ENCODE peak calls at places on chromosomes 6 and 20, in five cellular contexts. K is HL-60, W is thyroid gland, C is Calu3, P is A549. H is an unnamed sample.

GRCh38 chr6:95084867-95085266 is 492.5 kb upstream of the MANEA start:
- DNase-seq in P (no peak), W (no peak), C (no peak), K (no peak), H (no peak)

GRCh38 chr6:33277663-33278391 is 904 bp downstream of the B3GALT4 start:
- DNase-seq in C (peak; percentile 41), K (peak; percentile 34), W (no peak), P (peak; percentile 33), H (no peak)

GRCh38 chr20:38127920-38128528 is 37.0 kb downstream of the TGM2 start:
- DNase-seq in K (no peak), P (no peak), W (no peak), C (no peak), H (no peak)

GRCh38 chr20:12386821-12387220 is 469.1 kb downstream of the BTBD3 start:
- DNase-seq in C (no peak), P (no peak), K (no peak), W (no peak), H (no peak)

GRCh38 chr6:131199568-131200272 is 64.5 kb downstream of the AKAP7 start:
- DNase-seq in K (peak; percentile 64), P (peak; percentile 31), W (no peak), C (peak; percentile 63), H (no peak)

GRCh38 chr6:109166643-109167042 is 71.3 kb downstream of the CEP57L1 start:
- DNase-seq in P (no peak), W (no peak), K (no peak), C (no peak), H (no peak)

GRCh38 chr6:141321486-141322347 is 811.0 kb upstream of the GJE1 start:
- DNase-seq in K (no peak), P (no peak), W (peak; percentile 5), C (no peak), H (no peak)

GRCh38 chr6:43712590-43712989 is 25.0 kb upstream of the MRPS18A start:
- DNase-seq in W (no peak), P (no peak), K (no peak), C (no peak), H (no peak)

GRCh38 chr20:10501377-10501776 is 66.3 kb downstream of the SLX4IP start:
- DNase-seq in K (peak; percentile 98), W (no peak), P (no peak), C (no peak), H (peak; percentile 54)

GRCh38 chr6:44020664-44021425 is 106.4 kb downstream of the MRPL14 start:
- DNase-seq in P (no peak), W (no peak), C (no peak), K (no peak), H (no peak)

GRCh38 chr6:129592516-129593232 is 117.3 kb downstream of the ARHGAP18 start:
- DNase-seq in C (no peak), P (no peak), W (no peak), K (no peak), H (no peak)

DNA sequence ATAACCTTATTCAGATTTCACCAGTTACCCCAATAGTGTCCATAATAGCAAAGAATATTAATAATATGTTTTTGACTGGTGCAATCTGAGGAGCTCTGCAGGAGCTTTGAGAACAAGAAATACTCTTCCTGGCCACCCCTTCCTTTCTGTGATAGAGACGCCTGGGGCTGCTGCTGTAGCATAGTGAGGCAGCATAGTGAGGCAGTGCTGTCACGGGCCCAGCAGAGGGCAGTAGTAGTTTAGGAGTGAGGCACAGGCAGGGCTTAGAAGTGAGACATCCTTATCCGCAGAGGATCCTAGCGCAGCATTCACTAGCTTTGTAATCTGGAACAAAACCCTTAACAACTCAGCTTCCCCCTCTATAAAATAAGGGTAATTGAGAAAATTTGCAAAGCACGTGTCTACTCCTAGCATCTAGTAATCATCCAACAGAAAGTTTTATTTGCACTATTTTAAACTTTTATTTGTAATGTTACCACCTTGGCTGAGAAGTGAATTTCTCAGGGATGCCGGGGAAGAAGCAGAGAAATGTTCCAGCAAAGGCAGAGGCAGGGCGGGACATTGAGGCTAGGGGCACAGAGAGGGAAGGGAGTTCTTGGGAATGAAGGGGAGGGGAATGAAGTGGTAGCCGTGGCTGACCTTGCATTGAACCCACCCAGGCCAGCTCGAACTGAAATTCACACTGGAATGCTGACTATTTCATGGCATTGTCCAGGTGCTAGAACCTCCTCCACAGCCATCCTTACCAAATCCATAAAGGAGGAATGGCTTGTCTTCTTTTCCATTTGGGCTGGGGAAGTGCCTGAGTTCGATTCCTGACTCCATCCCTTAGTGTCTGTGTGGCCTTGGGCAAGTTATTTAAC is 78.8 kb downstream of the CDS2 start:
- DNase-seq in W (peak; percentile 52), K (peak; percentile 79), P (peak; percentile 82), C (peak; percentile 73), H (peak; percentile 73)
- TF ChIP-seq CTCF in W (peak; percentile 54), K (peak; percentile 92), P (peak; percentile 92), C (peak; percentile 61), H (peak; percentile 87)

GRCh38 chr6:72218125-72218524 is 331.8 kb downstream of the RIMS1 start:
- DNase-seq in P (peak; percentile 37), K (no peak), W (peak; percentile 12), C (peak; percentile 57), H (no peak)
- TF ChIP-seq CTCF in P (no peak), K (peak; percentile 0), W (no peak), C (peak; percentile 75), H (no peak)

GRCh38 chr6:157670466-157671186 is 152.4 kb upstream of the SNX9 start:
- DNase-seq in P (no peak), C (no peak), K (peak; percentile 75), W (no peak), H (no peak)

GRCh38 chr6:157667211-157668033 is 155.6 kb upstream of the SNX9 start:
- DNase-seq in P (peak; percentile 46), W (peak; percentile 49), K (peak; percentile 78), C (peak; percentile 44), H (no peak)

GRCh38 chr6:157668690-157669089 is 154.4 kb upstream of the SNX9 start:
- DNase-seq in P (no peak), W (peak; percentile 45), K (no peak), C (no peak), H (no peak)

GRCh38 chr6:157668034-157668401 is 155.0 kb upstream of the SNX9 start:
- DNase-seq in K (no peak), W (no peak), P (no peak), C (no peak), H (no peak)

DNA sequence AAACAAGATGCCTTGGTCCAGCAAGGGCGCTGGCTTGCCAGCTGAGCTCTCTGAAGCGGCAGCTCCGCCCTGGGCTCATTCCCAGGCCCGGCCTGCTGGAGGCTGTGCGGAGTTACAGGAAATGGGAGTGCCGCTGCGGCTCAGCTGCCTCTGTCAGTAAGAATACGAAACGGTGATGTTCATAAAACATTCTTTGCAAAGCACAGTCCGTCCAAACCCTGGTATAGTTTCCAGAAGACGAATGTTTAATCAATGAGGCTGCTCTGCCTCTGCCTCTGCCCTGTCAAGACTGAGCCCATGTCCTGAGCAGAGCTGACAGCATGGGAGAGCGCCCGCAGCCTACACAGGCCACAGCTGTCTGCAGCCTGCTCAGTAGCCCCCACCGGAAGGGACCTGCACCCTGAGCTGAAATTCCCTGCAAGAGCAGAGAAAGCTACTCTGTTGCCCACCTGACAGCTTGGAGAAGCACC is 153.3 kb upstream of the SNX9 start:
- DNase-seq in W (peak; percentile 57), C (peak; percentile 53), K (no peak), P (peak; percentile 27), H (no peak)
- TF ChIP-seq CTCF in W (no peak), C (no peak), K (no peak), P (no peak), H (no peak)

DNA sequence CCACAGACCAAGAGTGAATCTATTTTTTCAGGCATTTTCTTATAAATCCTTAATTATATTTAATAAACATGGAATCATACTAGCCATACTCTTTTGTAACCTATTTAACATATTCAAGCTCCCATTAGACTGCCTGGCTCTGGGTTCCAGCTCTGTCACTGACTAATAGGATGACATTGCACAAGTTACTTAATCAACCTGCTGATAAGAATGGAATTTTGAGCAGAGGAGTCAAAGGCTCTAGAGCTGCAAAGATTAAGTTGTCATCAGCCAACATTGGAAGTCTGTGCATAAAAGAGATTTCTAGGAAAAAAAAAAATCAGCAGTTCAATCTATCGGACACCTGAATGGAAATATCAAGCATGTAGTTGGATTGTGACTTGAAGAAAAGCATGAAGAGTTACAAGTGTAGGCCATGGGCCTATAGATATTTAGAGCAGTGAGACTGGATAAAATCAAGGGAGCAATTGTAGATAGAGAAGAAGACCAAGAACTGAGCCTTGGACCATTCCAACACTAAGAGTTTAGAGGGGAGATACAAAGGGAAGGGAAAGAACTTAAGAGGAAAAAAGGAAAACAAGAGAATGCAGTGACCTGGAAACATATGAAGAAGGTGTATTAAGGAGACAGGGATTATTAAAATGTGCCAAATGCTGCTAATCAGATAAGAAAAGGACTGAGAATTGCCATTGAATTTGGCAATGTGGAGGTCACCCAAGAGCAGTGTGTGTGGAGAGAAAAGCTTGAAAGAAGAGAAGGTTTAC is 11.0 kb upstream of the HINT3 start:
- DNase-seq in W (no peak), P (peak; percentile 70), C (no peak), K (no peak), H (no peak)
- TF ChIP-seq CTCF in W (no peak), P (no peak), C (no peak), K (no peak), H (no peak)

GRCh38 chr6:5395719-5396118 is 134.4 kb downstream of the FARS2 start:
- DNase-seq in P (no peak), C (no peak), W (no peak), K (no peak), H (no peak)
- TF ChIP-seq CTCF in P (no peak), C (no peak), W (no peak), K (no peak), H (no peak)

GRCh38 chr6:136923116-136923953 is 1.2 kb downstream of the SLC35D3 start:
- DNase-seq in W (no peak), P (no peak), C (no peak), K (no peak), H (no peak)

GRCh38 chr6:136923954-136924291 is 1.8 kb downstream of the SLC35D3 start:
- DNase-seq in K (no peak), P (no peak), W (no peak), C (no peak), H (no peak)

GRCh38 chr6:136926383-136926782 is 4.3 kb downstream of the SLC35D3 start:
- DNase-seq in K (no peak), P (no peak), W (no peak), C (no peak), H (no peak)

GRCh38 chr6:136930528-136930927 is 8.4 kb downstream of the SLC35D3 start:
- DNase-seq in C (no peak), W (no peak), K (no peak), P (no peak), H (no peak)

DNA sequence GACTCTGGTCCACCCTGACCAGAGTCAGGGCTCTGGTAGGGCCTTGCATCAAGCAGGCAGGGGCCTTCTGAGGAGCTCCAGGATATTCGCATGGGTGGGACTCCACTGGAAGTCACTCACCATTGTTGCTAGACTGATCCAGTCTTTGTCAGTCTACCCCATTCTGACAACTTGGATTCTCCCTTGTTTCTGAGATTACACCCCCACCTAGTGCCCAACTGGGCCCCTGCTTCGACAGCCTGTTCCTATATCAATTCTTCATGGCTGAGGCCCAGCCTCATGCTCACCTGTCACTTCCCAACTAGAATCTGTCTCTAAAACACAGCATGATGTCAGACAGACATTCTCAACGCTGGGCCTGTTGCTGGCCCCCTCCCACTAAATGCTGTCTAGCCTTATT is 5.2 kb downstream of the SLC35D3 start:
- DNase-seq in W (no peak), C (peak; percentile 37), P (peak; percentile 29), K (peak; percentile 12), H (no peak)
- TF ChIP-seq CTCF in W (no peak), C (no peak), P (peak; percentile 30), K (no peak), H (no peak)

GRCh38 chr6:158999669-159000403 is at the start of gene RSPH3:
- DNase-seq in P (peak; percentile 95), C (peak; percentile 97), W (peak; percentile 97), K (peak; percentile 95), H (peak; percentile 80)
- TF ChIP-seq CTCF in P (peak; percentile 18), C (no peak), W (peak; percentile 25), K (no peak), H (no peak)